ENCODE peak calls at places on chromosomes 5 and 9, in eight cellular contexts. One of them, this sample, is unnamed.

GRCh38 chr5:31047621-31048020 is 145.9 kb upstream of the CDH6 start:
- DNase-seq in neural progenitor cell: no peak
- DNase-seq in astrocyte: no peak
- DNase-seq in mesendoderm: no peak
- DNase-seq in kidney: no peak
- DNase-seq in mammary epithelial cell: no peak
- DNase-seq in colonic mucosa: no peak
- DNase-seq in adipocyte: no peak
- DNase-seq in this sample: no peak

GRCh38 chr5:39130716-39131115 is 56.5 kb upstream of the RICTOR start:
- DNase-seq in neural progenitor cell: no peak
- DNase-seq in astrocyte: no peak
- DNase-seq in mesendoderm: no peak
- DNase-seq in kidney: no peak
- DNase-seq in mammary epithelial cell: no peak
- DNase-seq in colonic mucosa: no peak
- DNase-seq in adipocyte: no peak
- DNase-seq in this sample: no peak

GRCh38 chr9:35481347-35481975 is 8.4 kb upstream of the RUSC2 start:
- DNase-seq in neural progenitor cell: peak
- DNase-seq in astrocyte: peak
- DNase-seq in mesendoderm: peak
- DNase-seq in kidney: no peak
- DNase-seq in mammary epithelial cell: peak
- DNase-seq in colonic mucosa: peak
- DNase-seq in adipocyte: peak
- DNase-seq in this sample: no peak

GRCh38 chr5:113223831-113224604 is 210.8 kb downstream of the TSSK1B start:
- DNase-seq in neural progenitor cell: no peak
- DNase-seq in astrocyte: no peak
- DNase-seq in mesendoderm: no peak
- DNase-seq in kidney: no peak
- DNase-seq in mammary epithelial cell: no peak
- DNase-seq in colonic mucosa: no peak
- DNase-seq in adipocyte: no peak
- DNase-seq in this sample: no peak

GRCh38 chr5:112886975-112887374 is 25.9 kb downstream of the SRP19 start:
- DNase-seq in neural progenitor cell: no peak
- DNase-seq in astrocyte: no peak
- DNase-seq in mesendoderm: no peak
- DNase-seq in kidney: no peak
- DNase-seq in mammary epithelial cell: no peak
- DNase-seq in colonic mucosa: no peak
- DNase-seq in adipocyte: no peak
- DNase-seq in this sample: no peak

GRCh38 chr5:35698057-35698808 is 80.6 kb downstream of the SPEF2 start:
- DNase-seq in neural progenitor cell: no peak
- DNase-seq in astrocyte: no peak
- DNase-seq in mesendoderm: no peak
- DNase-seq in kidney: no peak
- DNase-seq in mammary epithelial cell: no peak
- DNase-seq in colonic mucosa: no peak
- DNase-seq in adipocyte: no peak
- DNase-seq in this sample: no peak

GRCh38 chr9:84862786-84863185 is 193.3 kb downstream of the NTRK2 start:
- DNase-seq in neural progenitor cell: peak
- DNase-seq in astrocyte: peak
- DNase-seq in mesendoderm: peak
- DNase-seq in kidney: no peak
- DNase-seq in mammary epithelial cell: peak
- DNase-seq in colonic mucosa: no peak
- DNase-seq in adipocyte: peak
- DNase-seq in this sample: peak

GRCh38 chr5:145752947-145753346 is 82.2 kb downstream of the PRELID2 start:
- DNase-seq in neural progenitor cell: peak
- DNase-seq in astrocyte: peak
- DNase-seq in mesendoderm: no peak
- DNase-seq in kidney: no peak
- DNase-seq in mammary epithelial cell: no peak
- DNase-seq in colonic mucosa: no peak
- DNase-seq in adipocyte: peak
- DNase-seq in this sample: no peak

GRCh38 chr9:70470050-70471015 is 55.9 kb upstream of the KLF9 start:
- DNase-seq in neural progenitor cell: no peak
- DNase-seq in astrocyte: no peak
- DNase-seq in mesendoderm: no peak
- DNase-seq in kidney: no peak
- DNase-seq in mammary epithelial cell: no peak
- DNase-seq in colonic mucosa: peak
- DNase-seq in adipocyte: peak
- DNase-seq in this sample: no peak

GRCh38 chr5:146203872-146204192 is 427 bp downstream of the RBM27 start:
- DNase-seq in neural progenitor cell: no peak
- DNase-seq in astrocyte: no peak
- DNase-seq in mesendoderm: no peak
- DNase-seq in kidney: no peak
- DNase-seq in mammary epithelial cell: no peak
- DNase-seq in colonic mucosa: no peak
- DNase-seq in adipocyte: no peak
- DNase-seq in this sample: no peak

GRCh38 chr5:137320056-137321045 is 178.8 kb downstream of the SPOCK1 start:
- DNase-seq in neural progenitor cell: peak
- DNase-seq in astrocyte: peak
- DNase-seq in mesendoderm: peak
- DNase-seq in kidney: no peak
- DNase-seq in mammary epithelial cell: peak
- DNase-seq in colonic mucosa: peak
- DNase-seq in adipocyte: peak
- DNase-seq in this sample: peak

GRCh38 chr9:100602302-100602930 is 24.5 kb downstream of the CAVIN4 start:
- DNase-seq in neural progenitor cell: peak
- DNase-seq in astrocyte: peak
- DNase-seq in mesendoderm: peak
- DNase-seq in kidney: no peak
- DNase-seq in mammary epithelial cell: peak
- DNase-seq in colonic mucosa: peak
- DNase-seq in adipocyte: peak
- DNase-seq in this sample: peak

GRCh38 chr5:76207122-76207521 is 123.9 kb downstream of the SV2C start:
- DNase-seq in neural progenitor cell: no peak
- DNase-seq in astrocyte: no peak
- DNase-seq in mesendoderm: no peak
- DNase-seq in kidney: no peak
- DNase-seq in mammary epithelial cell: no peak
- DNase-seq in colonic mucosa: no peak
- DNase-seq in adipocyte: no peak
- DNase-seq in this sample: no peak

GRCh38 chr5:75566710-75567309 is 44.4 kb upstream of the ANKDD1B start:
- DNase-seq in neural progenitor cell: no peak
- DNase-seq in astrocyte: peak
- DNase-seq in mesendoderm: peak
- DNase-seq in kidney: no peak
- DNase-seq in mammary epithelial cell: peak
- DNase-seq in colonic mucosa: no peak
- DNase-seq in adipocyte: peak
- DNase-seq in this sample: peak

GRCh38 chr5:59356813-59357381 is 536.6 kb downstream of the PDE4D start:
- DNase-seq in neural progenitor cell: peak
- DNase-seq in astrocyte: no peak
- DNase-seq in mesendoderm: peak
- DNase-seq in kidney: peak
- DNase-seq in mammary epithelial cell: no peak
- DNase-seq in colonic mucosa: no peak
- DNase-seq in adipocyte: no peak
- DNase-seq in this sample: no peak

GRCh38 chr9:131125038-131125287 is 423 bp upstream of the NUP214 start:
- DNase-seq in neural progenitor cell: no peak
- DNase-seq in astrocyte: no peak
- DNase-seq in mesendoderm: no peak
- DNase-seq in kidney: no peak
- DNase-seq in mammary epithelial cell: no peak
- DNase-seq in colonic mucosa: no peak
- DNase-seq in adipocyte: peak
- DNase-seq in this sample: no peak

GRCh38 chr9:129487658-129488483 is 133.0 kb downstream of the C9orf50 start:
- DNase-seq in neural progenitor cell: peak
- DNase-seq in astrocyte: peak
- DNase-seq in mesendoderm: no peak
- DNase-seq in kidney: peak
- DNase-seq in mammary epithelial cell: peak
- DNase-seq in colonic mucosa: no peak
- DNase-seq in adipocyte: peak
- DNase-seq in this sample: no peak

GRCh38 chr9:113501129-113501686 is 37.7 kb downstream of the RGS3 start:
- DNase-seq in neural progenitor cell: peak
- DNase-seq in astrocyte: no peak
- DNase-seq in mesendoderm: peak
- DNase-seq in kidney: no peak
- DNase-seq in mammary epithelial cell: no peak
- DNase-seq in colonic mucosa: no peak
- DNase-seq in adipocyte: no peak
- DNase-seq in this sample: peak

GRCh38 chr5:39717186-39717897 is 292.6 kb upstream of the DAB2 start:
- DNase-seq in neural progenitor cell: no peak
- DNase-seq in astrocyte: no peak
- DNase-seq in mesendoderm: no peak
- DNase-seq in kidney: no peak
- DNase-seq in mammary epithelial cell: no peak
- DNase-seq in colonic mucosa: no peak
- DNase-seq in adipocyte: peak
- DNase-seq in this sample: no peak

GRCh38 chr5:159106569-159107282 is 7.0 kb upstream of the EBF1 start:
- DNase-seq in neural progenitor cell: peak
- DNase-seq in astrocyte: peak
- DNase-seq in mesendoderm: peak
- DNase-seq in kidney: peak
- DNase-seq in mammary epithelial cell: peak
- DNase-seq in colonic mucosa: peak
- DNase-seq in adipocyte: peak
- DNase-seq in this sample: no peak

GRCh38 chr9:91029621-91030361 is 228.2 kb downstream of the SYK start:
- DNase-seq in neural progenitor cell: no peak
- DNase-seq in astrocyte: no peak
- DNase-seq in mesendoderm: peak
- DNase-seq in kidney: no peak
- DNase-seq in mammary epithelial cell: no peak
- DNase-seq in colonic mucosa: no peak
- DNase-seq in adipocyte: no peak
- DNase-seq in this sample: no peak

GRCh38 chr9:35675732-35676392 is 2.1 kb downstream of the CA9 start:
- DNase-seq in neural progenitor cell: peak
- DNase-seq in astrocyte: no peak
- DNase-seq in mesendoderm: peak
- DNase-seq in kidney: peak
- DNase-seq in mammary epithelial cell: no peak
- DNase-seq in colonic mucosa: peak
- DNase-seq in adipocyte: peak
- DNase-seq in this sample: peak

DNA sequence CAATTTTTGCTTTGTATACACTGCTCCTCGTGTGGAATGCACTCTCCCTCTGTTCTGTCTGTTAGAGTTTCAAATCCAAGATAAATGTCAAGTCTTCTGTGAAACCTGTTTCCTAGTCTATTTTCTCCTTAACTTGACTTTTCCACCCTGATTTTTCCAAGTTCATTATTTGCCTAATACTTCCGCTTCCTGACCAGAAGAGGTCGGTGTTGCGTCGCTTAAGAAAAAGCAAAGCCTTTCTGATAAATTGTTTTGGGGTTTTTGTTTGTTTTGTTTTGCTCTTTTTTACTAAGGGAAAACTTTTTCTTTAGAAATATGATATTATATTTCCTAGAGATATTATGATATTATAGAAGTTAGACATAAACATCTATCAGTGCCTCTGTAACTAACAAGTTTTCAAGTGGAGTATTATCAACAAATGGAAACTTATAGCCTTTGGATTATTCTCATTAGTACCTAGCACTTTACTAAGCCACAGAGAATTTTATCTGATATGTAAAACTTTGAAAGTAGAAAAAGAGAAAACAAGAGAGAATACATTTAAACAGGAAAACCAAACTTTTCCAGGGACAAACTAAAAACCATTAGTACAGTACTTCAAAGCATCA is 55.8 kb downstream of the PHAX start:
- DNase-seq in neural progenitor cell: peak
- DNase-seq in astrocyte: peak
- DNase-seq in mesendoderm: peak
- DNase-seq in kidney: no peak
- DNase-seq in mammary epithelial cell: no peak
- DNase-seq in colonic mucosa: no peak
- DNase-seq in adipocyte: peak
- DNase-seq in this sample: peak
- H3K9ac ChIP-seq in neural progenitor cell: no peak
- H3K9ac ChIP-seq in astrocyte: no peak
- H3K9ac ChIP-seq in mesendoderm: no peak
- H3K9ac ChIP-seq in kidney: no peak
- H3K9ac ChIP-seq in mammary epithelial cell: no peak
- H3K9ac ChIP-seq in colonic mucosa: no peak
- H3K9ac ChIP-seq in adipocyte: no peak
- H3K9ac ChIP-seq in this sample: no peak

GRCh38 chr5:91038180-91038808 is 344.8 kb downstream of the ARRDC3 start:
- DNase-seq in neural progenitor cell: no peak
- DNase-seq in astrocyte: peak
- DNase-seq in mesendoderm: peak
- DNase-seq in kidney: no peak
- DNase-seq in mammary epithelial cell: no peak
- DNase-seq in colonic mucosa: no peak
- DNase-seq in adipocyte: peak
- DNase-seq in this sample: peak
- H3K9ac ChIP-seq in neural progenitor cell: no peak
- H3K9ac ChIP-seq in astrocyte: no peak
- H3K9ac ChIP-seq in mesendoderm: no peak
- H3K9ac ChIP-seq in kidney: no peak
- H3K9ac ChIP-seq in mammary epithelial cell: no peak
- H3K9ac ChIP-seq in colonic mucosa: no peak
- H3K9ac ChIP-seq in adipocyte: no peak
- H3K9ac ChIP-seq in this sample: no peak

GRCh38 chr9:125418404-125418803 is 156.8 kb downstream of the GAPVD1 start:
- DNase-seq in neural progenitor cell: no peak
- DNase-seq in astrocyte: no peak
- DNase-seq in mesendoderm: no peak
- DNase-seq in kidney: no peak
- DNase-seq in mammary epithelial cell: no peak
- DNase-seq in colonic mucosa: no peak
- DNase-seq in adipocyte: peak
- DNase-seq in this sample: no peak
- H3K9ac ChIP-seq in neural progenitor cell: no peak
- H3K9ac ChIP-seq in astrocyte: no peak
- H3K9ac ChIP-seq in mesendoderm: no peak
- H3K9ac ChIP-seq in kidney: no peak
- H3K9ac ChIP-seq in mammary epithelial cell: no peak
- H3K9ac ChIP-seq in colonic mucosa: no peak
- H3K9ac ChIP-seq in adipocyte: no peak
- H3K9ac ChIP-seq in this sample: no peak

DNA sequence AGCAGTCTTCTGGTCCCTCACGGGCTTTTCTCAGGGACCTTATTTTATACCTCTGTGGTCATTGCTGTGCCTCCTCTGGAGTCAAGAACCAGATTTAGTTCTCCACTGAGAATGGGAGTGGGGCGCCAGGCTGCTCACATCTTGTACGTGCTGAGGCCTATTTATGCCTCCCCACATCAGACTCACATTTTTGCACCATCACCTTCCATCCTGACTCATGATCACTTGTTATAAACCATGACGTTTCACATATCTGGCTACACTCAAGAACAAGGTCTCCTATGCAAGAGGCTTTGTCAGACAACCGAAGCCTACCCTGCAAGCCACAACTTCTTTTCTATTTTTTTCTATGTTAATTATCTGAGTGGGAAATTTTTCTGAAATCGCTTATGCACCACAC is 10.7 kb downstream of the PRUNE2 start:
- DNase-seq in neural progenitor cell: no peak
- DNase-seq in astrocyte: no peak
- DNase-seq in mesendoderm: no peak
- DNase-seq in kidney: no peak
- DNase-seq in mammary epithelial cell: no peak
- DNase-seq in colonic mucosa: no peak
- DNase-seq in adipocyte: no peak
- DNase-seq in this sample: no peak
- H3K9ac ChIP-seq in neural progenitor cell: no peak
- H3K9ac ChIP-seq in astrocyte: no peak
- H3K9ac ChIP-seq in mesendoderm: no peak
- H3K9ac ChIP-seq in kidney: no peak
- H3K9ac ChIP-seq in mammary epithelial cell: no peak
- H3K9ac ChIP-seq in colonic mucosa: no peak
- H3K9ac ChIP-seq in adipocyte: no peak
- H3K9ac ChIP-seq in this sample: no peak